ENCODE peak calls at places on chromosomes 2 and 18, in six cellular contexts. K is osteocyte; T is amniotic epithelial cell; A is activated naive CD4-positive, alpha-beta T cell treated with anti-CD3 and anti-CD28 coated beads, Interleukin-2, amount 50 U/mL, for 72 hours; O is ureter; I is tibial artery. Z is an unnamed sample.

GRCh38 chr2:144509001-144509545 is 10.8 kb downstream of the ZEB2 start:
- DNase-seq in K (no peak), T (no peak), O (no peak), A (no peak), I (no peak), Z (no peak)

GRCh38 chr2:24842081-24843050 is 49.1 kb downstream of the CENPO start:
- DNase-seq in T (no peak), K (no peak), A (no peak), I (no peak), O (no peak), Z (no peak)

GRCh38 chr2:25903216-25903776 is 25.0 kb upstream of the ASXL2 start:
- DNase-seq in K (no peak), T (no peak), I (no peak), O (no peak), A (no peak), Z (no peak)

GRCh38 chr18:3994061-3994687 is 460.9 kb downstream of the DLGAP1 start:
- DNase-seq in T (no peak), A (no peak), K (no peak), I (no peak), O (no peak), Z (no peak)

GRCh38 chr2:207635468-207636200 is 10.4 kb upstream of the METTL21A start:
- DNase-seq in T (peak; percentile 85), K (no peak), O (no peak), I (no peak), A (no peak), Z (no peak)

GRCh38 chr2:54524236-54524991 is 68.3 kb downstream of the SPTBN1 start:
- DNase-seq in O (no peak), K (no peak), A (no peak), I (no peak), T (peak; percentile 85), Z (no peak)

GRCh38 chr2:175605989-175606841 is 395.9 kb downstream of the LNPK start:
- DNase-seq in O (no peak), T (no peak), K (no peak), A (no peak), I (no peak), Z (no peak)

GRCh38 chr2:42261531-42262195 is 92.5 kb downstream of the EML4 start:
- DNase-seq in O (no peak), T (no peak), A (no peak), I (no peak), K (no peak), Z (no peak)

GRCh38 chr2:105747997-105748396 is 3.3 kb downstream of the NCK2 start:
- DNase-seq in T (no peak), A (no peak), O (no peak), K (no peak), I (no peak), Z (no peak)

GRCh38 chr2:46173636-46174253 is 123.5 kb upstream of the EPAS1 start:
- DNase-seq in O (no peak), K (no peak), I (no peak), A (no peak), T (no peak), Z (no peak)

GRCh38 chr18:79572093-79572780 is 107.4 kb upstream of the CTDP1 start:
- DNase-seq in I (no peak), A (peak; percentile 38), K (peak; percentile 69), O (no peak), T (no peak), Z (no peak)

GRCh38 chr2:109699646-109700045 is 85.5 kb downstream of the SOWAHC start:
- DNase-seq in T (peak; percentile 24), A (no peak), K (no peak), O (peak; percentile 55), I (no peak), Z (no peak)

GRCh38 chr2:49770919-49771318 is 616.6 kb upstream of the FSHR start:
- DNase-seq in I (no peak), K (no peak), A (no peak), T (peak; percentile 1), O (no peak), Z (no peak)

GRCh38 chr18:58493516-58494253 is 135.2 kb downstream of the ALPK2 start:
- DNase-seq in A (peak; percentile 62), K (peak; percentile 90), T (peak; percentile 61), I (peak; percentile 59), O (peak; percentile 87), Z (peak; percentile 90)

GRCh38 chr2:105643405-105644173 is 101.1 kb upstream of the NCK2 start:
- DNase-seq in O (no peak), I (no peak), A (no peak), T (no peak), K (no peak), Z (no peak)

GRCh38 chr18:32956591-32957310 is 183.9 kb upstream of the KLHL14 start:
- DNase-seq in O (no peak), A (no peak), I (no peak), K (no peak), T (peak; percentile 56), Z (no peak)

GRCh38 chr18:50105027-50105426 is 89.9 kb downstream of the MYO5B start:
- DNase-seq in I (no peak), O (no peak), K (no peak), T (no peak), A (no peak), Z (no peak)